ENCODE peak calls at places on chromosomes 13 and 19, in four cellular contexts. C, D, B and F are unnamed samples.

GRCh38 chr19:13795595-13796300 is 505 bp downstream of the ZSWIM4 start:
- DNase-seq in C (no peak), D (peak; percentile 64), B (no peak), F (no peak)

GRCh38 chr19:46958542-46958941 is 61.1 kb upstream of the NPAS1 start:
- DNase-seq in C (no peak), D (no peak), B (no peak), F (no peak)

GRCh38 chr19:58317481-58318072 is 9.2 kb upstream of the ZSCAN22 start:
- DNase-seq in C (no peak), D (no peak), B (peak; percentile 11), F (no peak)

GRCh38 chr13:29721766-29722165 is 126.3 kb upstream of the SLC7A1 start:
- DNase-seq in C (no peak), D (no peak), B (no peak), F (no peak)

GRCh38 chr19:49971991-49972401 is 11.0 kb upstream of the SIGLEC11 start:
- DNase-seq in C (no peak), D (no peak), B (no peak), F (no peak)

GRCh38 chr13:108227651-108228272 is 9.6 kb downstream of the ABHD13 start:
- DNase-seq in C (no peak), D (no peak), B (peak; percentile 42), F (no peak)

GRCh38 chr19:47157455-47158321 is 27.1 kb downstream of the SAE1 start:
- DNase-seq in C (no peak), D (no peak), B (peak; percentile 55), F (no peak)

GRCh38 chr13:114008964-114009589 is 35.2 kb upstream of the C13orf46 start:
- DNase-seq in C (no peak), D (peak; percentile 28), B (no peak), F (no peak)

GRCh38 chr13:44815507-44816074 is 173.7 kb downstream of the NUFIP1 start:
- DNase-seq in C (peak; percentile 90), D (no peak), B (no peak), F (no peak)

GRCh38 chr19:19588546-19588945 is 29.9 kb downstream of the PBX4 start:
- DNase-seq in C (no peak), D (no peak), B (no peak), F (no peak)

GRCh38 chr19:19594371-19594770 is 24.1 kb downstream of the PBX4 start:
- DNase-seq in C (no peak), D (no peak), B (no peak), F (no peak)

GRCh38 chr19:19595171-19595701 is 23.3 kb downstream of the PBX4 start:
- DNase-seq in C (no peak), D (no peak), B (no peak), F (no peak)

GRCh38 chr19:19591133-19591825 is 27.2 kb downstream of the PBX4 start:
- DNase-seq in C (peak; percentile 97), D (no peak), B (no peak), F (no peak)

GRCh38 chr19:19592690-19593089 is 25.8 kb downstream of the PBX4 start:
- DNase-seq in C (no peak), D (no peak), B (no peak), F (no peak)
- TF ChIP-seq CTCF in C (no peak), D (no peak), B (no peak), F (no peak)

GRCh38 chr19:40809358-40810086 is 10.5 kb downstream of the EGLN2 start:
- DNase-seq in C (no peak), D (no peak), B (no peak), F (no peak)
- H3K4me3 ChIP-seq in C (no peak overlapping the region), D (peak overlapping the region; percentile 66), B (no peak overlapping the region), F (no peak overlapping the region)

GRCh38 chr19:3683866-3684816 is 16.1 kb downstream of the PIP5K1C start:
- DNase-seq in C (no peak), D (no peak), B (no peak), F (no peak)
- TF ChIP-seq CTCF in C (no peak), D (no peak), B (no peak), F (no peak)

GRCh38 chr19:33301900-33302174 is 497 bp downstream of the CEBPA start:
- DNase-seq in C (no peak), D (no peak), B (no peak), F (no peak)

GRCh38 chr19:33301011-33301899 is 1.1 kb downstream of the CEBPA start:
- DNase-seq in C (no peak), D (peak; percentile 75), B (no peak), F (no peak)

GRCh38 chr19:33299061-33299665 is 3.2 kb downstream of the CEBPA start:
- DNase-seq in C (no peak), D (peak; percentile 32), B (no peak), F (no peak)

GRCh38 chr19:33298146-33298911 is 4.0 kb downstream of the CEBPA start:
- DNase-seq in C (no peak), D (no peak), B (no peak), F (no peak)

GRCh38 chr19:33300016-33300981 is 2.0 kb downstream of the CEBPA start:
- DNase-seq in C (no peak), D (peak; percentile 72), B (no peak), F (no peak)
- H3K4me3 ChIP-seq in C (no peak overlapping the region), D (peak overlapping the region; percentile 86), B (no peak overlapping the region), F (no peak overlapping the region)

GRCh38 chr13:91802957-91803356 is 404.5 kb downstream of the GPC5 start:
- DNase-seq in C (no peak), D (no peak), B (no peak), F (no peak)

GRCh38 chr13:91809161-91809560 is 410.7 kb downstream of the GPC5 start:
- DNase-seq in C (no peak), D (no peak), B (no peak), F (no peak)

GRCh38 chr13:91804724-91805123 is 406.3 kb downstream of the GPC5 start:
- DNase-seq in C (no peak), D (no peak), B (no peak), F (no peak)

GRCh38 chr13:91805605-91806004 is 407.2 kb downstream of the GPC5 start:
- DNase-seq in C (no peak), D (no peak), B (no peak), F (no peak)
- TF ChIP-seq CTCF in C (no peak), D (no peak), B (no peak), F (no peak)

GRCh38 chr19:53909471-53910169 is 542 bp downstream of the CACNG7 start:
- DNase-seq in C (no peak), D (peak; percentile 33), B (no peak), F (no peak)
- H3K4me3 ChIP-seq in C (peak overlapping the region; percentile 42), D (no peak overlapping the region), B (no peak overlapping the region), F (no peak overlapping the region)

GRCh38 chr13:71540098-71540497 is 326.9 kb downstream of the DACH1 start:
- DNase-seq in C (no peak), D (no peak), B (no peak), F (no peak)

GRCh38 chr13:71536201-71536600 is 330.8 kb downstream of the DACH1 start:
- DNase-seq in C (no peak), D (no peak), B (no peak), F (no peak)
- TF ChIP-seq CTCF in C (no peak), D (no peak), B (no peak), F (no peak)

GRCh38 chr19:8306235-8307054 is 1.7 kb downstream of the CD320 start:
- DNase-seq in C (no peak), D (peak; percentile 45), B (no peak), F (no peak)
- H3K4me3 ChIP-seq in C (no peak overlapping the region), D (peak overlapping the region; percentile 73), B (peak overlapping the region; percentile 83), F (peak overlapping the region; percentile 28)

DNA sequence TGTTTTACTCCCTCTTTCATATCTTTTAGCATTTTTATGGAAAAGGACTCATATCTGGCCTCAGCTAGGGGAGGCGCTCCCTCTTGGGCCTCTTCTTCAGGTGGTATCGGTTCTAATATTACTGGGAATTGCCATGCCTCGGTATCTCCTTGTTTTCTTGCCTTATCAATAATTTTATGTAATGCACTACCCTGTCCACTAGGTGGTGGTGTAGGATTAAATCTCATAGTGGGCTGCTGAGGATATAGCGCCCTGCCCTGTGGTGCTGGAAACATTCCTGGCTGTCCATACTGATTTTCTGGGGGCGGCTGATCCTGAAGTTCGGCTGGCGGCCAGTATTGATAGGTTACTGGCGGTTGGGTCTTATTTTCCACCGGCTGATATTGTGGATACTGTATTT is 35.8 kb downstream of the ZNF420 start:
- DNase-seq in C (no peak), D (no peak), B (no peak), F (no peak)
- TF ChIP-seq CTCF in C (no peak), D (no peak), B (peak; percentile 22), F (peak; percentile 28)